ENCODE peak calls at places on chromosomes 7 and 10, in ten cellular contexts. S, T, G, E, Q, O, I, D, P and R are unnamed samples.

GRCh38 chr10:60943372-60944158 is 420 bp downstream of the RHOBTB1 start:
- DNase-seq in S (peak), T (peak), G (peak), E (peak), Q (peak), O (no peak), I (no peak), D (peak), P (peak), R (peak)

GRCh38 chr10:129534826-129535225 is 67.8 kb downstream of the MGMT start:
- DNase-seq in S (no peak), T (no peak), G (no peak), E (no peak), Q (no peak), O (no peak), I (no peak), D (no peak), P (no peak), R (no peak)

GRCh38 chr10:120511165-120511564 is 54.1 kb downstream of the PLPP4 start:
- DNase-seq in S (no peak), T (no peak), G (no peak), E (no peak), Q (no peak), O (no peak), I (no peak), D (peak), P (no peak), R (peak)

GRCh38 chr10:124346831-124347230 is 71.9 kb downstream of the OAT start:
- DNase-seq in S (no peak), T (no peak), G (no peak), E (no peak), Q (no peak), O (no peak), I (no peak), D (no peak), P (no peak), R (no peak)

GRCh38 chr10:121556448-121556847 is 41.8 kb downstream of the FGFR2 start:
- DNase-seq in S (no peak), T (peak), G (no peak), E (no peak), Q (no peak), O (no peak), I (no peak), D (no peak), P (no peak), R (no peak)

GRCh38 chr7:128453836-128454804 is 1.6 kb upstream of the HILPDA start:
- DNase-seq in S (no peak), T (peak), G (peak), E (peak), Q (peak), O (no peak), I (no peak), D (no peak), P (peak), R (peak)

GRCh38 chr7:64551375-64552142 is 11.3 kb downstream of the ZNF680 start:
- DNase-seq in S (no peak), T (no peak), G (no peak), E (no peak), Q (no peak), O (no peak), I (no peak), D (no peak), P (no peak), R (no peak)

GRCh38 chr7:27124979-27125689 is 5.4 kb downstream of the HOXA4 start:
- DNase-seq in S (no peak), T (no peak), G (no peak), E (no peak), Q (no peak), O (no peak), I (no peak), D (no peak), P (no peak), R (no peak)

GRCh38 chr10:78458983-78459638 is 425.4 kb downstream of the RPS24 start:
- DNase-seq in S (no peak), T (peak), G (no peak), E (no peak), Q (no peak), O (no peak), I (no peak), D (peak), P (no peak), R (peak)

GRCh38 chr7:35749548-35749947 is 51.3 kb upstream of the SEPTIN7 start:
- DNase-seq in S (no peak), T (peak), G (peak), E (no peak), Q (no peak), O (no peak), I (no peak), D (no peak), P (no peak), R (peak)

GRCh38 chr10:70174058-70174741 is 3.9 kb upstream of the SAR1A start:
- DNase-seq in S (peak), T (no peak), G (no peak), E (no peak), Q (no peak), O (no peak), I (peak), D (peak), P (no peak), R (no peak)

GRCh38 chr10:43045246-43045621 is 31.6 kb upstream of the RET start:
- DNase-seq in S (no peak), T (no peak), G (no peak), E (no peak), Q (no peak), O (no peak), I (no peak), D (no peak), P (no peak), R (no peak)

GRCh38 chr7:102872460-102872859 is 40.3 kb upstream of the LRRC17 start:
- DNase-seq in S (no peak), T (no peak), G (no peak), E (no peak), Q (no peak), O (no peak), I (no peak), D (peak), P (no peak), R (peak)

GRCh38 chr7:77536413-77537135 is 521 bp upstream of the PTPN12 start:
- DNase-seq in S (peak), T (peak), G (peak), E (peak), Q (peak), O (peak), I (peak), D (peak), P (peak), R (peak)

GRCh38 chr10:78973901-78974408 is 94.8 kb upstream of the ZMIZ1 start:
- DNase-seq in S (peak), T (peak), G (peak), E (peak), Q (no peak), O (peak), I (peak), D (peak), P (peak), R (peak)

GRCh38 chr7:518630-519428 is 817 bp downstream of the PDGFA start:
- DNase-seq in S (peak), T (peak), G (peak), E (peak), Q (peak), O (no peak), I (no peak), D (peak), P (peak), R (peak)

GRCh38 chr10:65090991-65091390 is 1569.8 kb downstream of the REEP3 start:
- DNase-seq in S (no peak), T (no peak), G (no peak), E (no peak), Q (no peak), O (no peak), I (no peak), D (no peak), P (no peak), R (no peak)

GRCh38 chr10:61804414-61804813 is 97.1 kb upstream of the ARID5B start:
- DNase-seq in S (no peak), T (no peak), G (no peak), E (no peak), Q (no peak), O (no peak), I (no peak), D (peak), P (no peak), R (peak)

GRCh38 chr10:110007171-110007700 is 548 bp upstream of the ADD3 start:
- DNase-seq in S (no peak), T (peak), G (no peak), E (peak), Q (peak), O (no peak), I (no peak), D (no peak), P (peak), R (peak)

GRCh38 chr10:11068861-11069633 is 51.4 kb downstream of the CELF2 start:
- DNase-seq in S (no peak), T (no peak), G (no peak), E (no peak), Q (no peak), O (no peak), I (no peak), D (no peak), P (no peak), R (peak)

GRCh38 chr7:93228302-93228701 is 2.0 kb upstream of the HEPACAM2 start:
- DNase-seq in S (no peak), T (peak), G (no peak), E (no peak), Q (no peak), O (no peak), I (peak), D (peak), P (peak), R (peak)

GRCh38 chr7:107100824-107101223 is 56.3 kb downstream of the PRKAR2B start:
- DNase-seq in S (no peak), T (no peak), G (no peak), E (no peak), Q (no peak), O (no peak), I (no peak), D (no peak), P (no peak), R (no peak)

GRCh38 chr7:94022550-94022949 is 18.4 kb upstream of the BET1 start:
- DNase-seq in S (no peak), T (no peak), G (no peak), E (no peak), Q (no peak), O (no peak), I (peak), D (peak), P (no peak), R (no peak)

GRCh38 chr7:112272921-112273561 is 66.5 kb downstream of the ZNF277 start:
- DNase-seq in S (no peak), T (peak), G (no peak), E (peak), Q (no peak), O (no peak), I (no peak), D (peak), P (no peak), R (peak)

GRCh38 chr10:4407783-4408182 is 418.2 kb upstream of the AKR1E2 start:
- DNase-seq in S (no peak), T (no peak), G (no peak), E (no peak), Q (no peak), O (no peak), I (peak), D (peak), P (peak), R (peak)

GRCh38 chr7:1531263-1531978 is 919 bp downstream of the MAFK start:
- DNase-seq in S (peak), T (peak), G (peak), E (peak), Q (peak), O (no peak), I (peak), D (no peak), P (no peak), R (peak)

GRCh38 chr10:3045471-3046209 is 21.7 kb upstream of the PFKP start:
- DNase-seq in S (no peak), T (peak), G (peak), E (peak), Q (no peak), O (no peak), I (no peak), D (peak), P (peak), R (peak)

GRCh38 chr7:93055543-93056107 is 62.2 kb downstream of the SAMD9 start:
- DNase-seq in S (no peak), T (no peak), G (no peak), E (no peak), Q (no peak), O (no peak), I (peak), D (peak), P (peak), R (peak)

GRCh38 chr7:108463613-108464012 is 7.4 kb upstream of the NRCAM start:
- DNase-seq in S (no peak), T (no peak), G (no peak), E (no peak), Q (no peak), O (no peak), I (no peak), D (no peak), P (no peak), R (no peak)

GRCh38 chr7:117124585-117125220 is 171.4 kb downstream of the ST7 start:
- DNase-seq in S (no peak), T (peak), G (peak), E (peak), Q (peak), O (no peak), I (peak), D (peak), P (no peak), R (peak)

GRCh38 chr10:97607076-97607635 is 17.6 kb downstream of the C10orf62 start:
- DNase-seq in S (no peak), T (no peak), G (no peak), E (no peak), Q (no peak), O (no peak), I (no peak), D (no peak), P (no peak), R (no peak)

GRCh38 chr10:108904163-108904878 is 1019.0 kb downstream of the XPNPEP1 start:
- DNase-seq in S (no peak), T (no peak), G (peak), E (no peak), Q (no peak), O (no peak), I (no peak), D (no peak), P (no peak), R (peak)

GRCh38 chr7:496528-497295 is 22.9 kb downstream of the PDGFA start:
- DNase-seq in S (no peak), T (no peak), G (peak), E (peak), Q (no peak), O (no peak), I (no peak), D (no peak), P (no peak), R (no peak)

GRCh38 chr10:97532935-97533671 is 34.4 kb downstream of the UBTD1 start:
- DNase-seq in S (no peak), T (no peak), G (no peak), E (no peak), Q (no peak), O (no peak), I (no peak), D (peak), P (peak), R (peak)

GRCh38 chr7:37255327-37255944 is 193.2 kb downstream of the ELMO1 start:
- DNase-seq in S (no peak), T (no peak), G (no peak), E (no peak), Q (no peak), O (no peak), I (no peak), D (no peak), P (no peak), R (no peak)

GRCh38 chr10:1266033-1266802 is 210.0 kb downstream of the WDR37 start:
- DNase-seq in S (no peak), T (no peak), G (no peak), E (no peak), Q (no peak), O (no peak), I (no peak), D (no peak), P (no peak), R (no peak)

GRCh38 chr10:28948045-28948444 is 270.7 kb downstream of the BAMBI start:
- DNase-seq in S (no peak), T (no peak), G (no peak), E (no peak), Q (no peak), O (no peak), I (no peak), D (no peak), P (no peak), R (no peak)

GRCh38 chr7:1924185-1924817 is 254.2 kb downstream of the ELFN1 start:
- DNase-seq in S (no peak), T (no peak), G (no peak), E (no peak), Q (no peak), O (no peak), I (no peak), D (peak), P (no peak), R (no peak)